ENCODE peak calls at places on chromosome 9, in seven cellular contexts. W, S, F, Q, B, J and G are unnamed samples.

GRCh38 chr9:64015136-64015535 is 1269.9 kb downstream of the FOXD4L5 start:
- DNase-seq in F (no peak), Q (no peak), J (no peak), W (no peak), S (no peak), B (no peak), G (no peak)

GRCh38 chr9:33924978-33925797 is 108.2 kb downstream of the UBE2R2 start:
- DNase-seq in B (peak; percentile 19), S (peak; percentile 33), J (peak; percentile 36), Q (peak; percentile 30), F (peak; percentile 83), W (peak; percentile 54), G (peak; percentile 19)

GRCh38 chr9:120935383-120935857 is 8.8 kb upstream of the TRAF1 start:
- DNase-seq in Q (peak; percentile 99), J (peak; percentile 94), W (peak; percentile 91), F (peak; percentile 78), S (no peak), B (peak; percentile 51), G (peak; percentile 99)

GRCh38 chr9:84139296-84140100 is 158.9 kb downstream of the RMI1 start:
- DNase-seq in Q (peak; percentile 33), J (peak; percentile 58), F (peak; percentile 56), S (no peak), B (peak; percentile 47), W (peak; percentile 12), G (peak; percentile 53)

GRCh38 chr9:87550253-87550954 is 52.7 kb downstream of the DAPK1 start:
- DNase-seq in F (no peak), Q (no peak), B (no peak), J (no peak), S (no peak), W (no peak), G (no peak)

GRCh38 chr9:9556865-9557803 is 1055.7 kb downstream of the PTPRD start:
- DNase-seq in S (no peak), J (no peak), W (no peak), F (no peak), Q (no peak), B (peak; percentile 16), G (no peak)

GRCh38 chr9:130570200-130570599 is 9.2 kb upstream of the FUBP3 start:
- DNase-seq in W (peak; percentile 51), B (no peak), S (no peak), F (peak; percentile 32), Q (peak; percentile 43), J (no peak), G (peak; percentile 21)

GRCh38 chr9:115050002-115050490 is 67.9 kb downstream of the TNC start:
- DNase-seq in S (no peak), Q (no peak), J (no peak), B (no peak), F (no peak), W (no peak), G (no peak)

GRCh38 chr9:130144703-130145102 is 27.5 kb upstream of the NCS1 start:
- DNase-seq in F (no peak), B (no peak), S (no peak), W (no peak), Q (no peak), J (peak; percentile 27), G (peak; percentile 70)

GRCh38 chr9:23573800-23574199 is 252.2 kb downstream of the ELAVL2 start:
- DNase-seq in F (no peak), J (no peak), S (no peak), Q (no peak), B (no peak), W (no peak), G (no peak)

GRCh38 chr9:130660326-130660682 is 4.1 kb upstream of the PRDM12 start:
- DNase-seq in F (no peak), W (no peak), J (no peak), B (no peak), Q (no peak), S (no peak), G (no peak)

GRCh38 chr9:36566813-36567217 is 5.9 kb upstream of the MELK start:
- DNase-seq in S (no peak), B (no peak), F (peak; percentile 73), J (no peak), Q (peak; percentile 50), W (peak; percentile 25), G (no peak)

GRCh38 chr9:118330191-118330986 is 626.2 kb downstream of the TLR4 start:
- DNase-seq in W (no peak), J (no peak), Q (no peak), B (no peak), F (no peak), S (no peak), G (no peak)

GRCh38 chr9:130756037-130756436 is 62.5 kb downstream of the EXOSC2 start:
- DNase-seq in S (no peak), B (no peak), W (no peak), Q (no peak), J (no peak), F (no peak), G (peak; percentile 25)

GRCh38 chr9:132434875-132435274 is 24.9 kb downstream of the CFAP77 start:
- DNase-seq in B (no peak), S (no peak), W (no peak), Q (no peak), F (no peak), J (no peak), G (no peak)

GRCh38 chr9:79256691-79257213 is 315.0 kb upstream of the TLE4 start:
- DNase-seq in W (peak; percentile 43), Q (peak; percentile 42), F (peak; percentile 61), B (no peak), J (peak; percentile 14), S (no peak), G (no peak)

GRCh38 chr9:6557883-6558282 is 87.6 kb downstream of the GLDC start:
- DNase-seq in F (no peak), S (no peak), B (no peak), W (no peak), J (no peak), Q (no peak), G (no peak)

GRCh38 chr9:17578911-17579793 is at the start of gene SH3GL2:
- DNase-seq in F (peak; percentile 60), Q (peak; percentile 31), W (peak; percentile 4), S (peak; percentile 34), J (peak; percentile 66), B (peak; percentile 74), G (peak; percentile 28)

GRCh38 chr9:123361086-123361730 is 5.2 kb downstream of the CRB2 start:
- DNase-seq in S (no peak), F (no peak), W (no peak), J (peak; percentile 60), B (no peak), Q (no peak), G (no peak)

GRCh38 chr9:113646946-113647914 is 183.7 kb downstream of the RGS3 start:
- DNase-seq in J (no peak), Q (no peak), F (peak; percentile 61), B (no peak), S (no peak), W (no peak), G (no peak)

GRCh38 chr9:4382722-4383317 is 83.0 kb upstream of the GLIS3 start:
- DNase-seq in Q (peak; percentile 10), W (peak; percentile 23), B (peak; percentile 43), F (peak; percentile 54), J (no peak), S (no peak), G (peak; percentile 10)

GRCh38 chr9:6931913-6932312 is 174.1 kb downstream of the KDM4C start:
- DNase-seq in J (peak; percentile 11), Q (peak; percentile 24), B (no peak), S (peak; percentile 62), W (peak; percentile 86), F (peak; percentile 80), G (no peak)

GRCh38 chr9:87562062-87562461 is 64.4 kb downstream of the DAPK1 start:
- DNase-seq in W (no peak), S (no peak), F (no peak), B (no peak), J (no peak), Q (no peak), G (no peak)

GRCh38 chr9:118538981-118539380 is 830.3 kb downstream of the BRINP1 start:
- DNase-seq in S (no peak), J (no peak), B (no peak), Q (no peak), W (no peak), F (no peak), G (no peak)

GRCh38 chr9:122200960-122201635 is 27.7 kb downstream of the LHX6 start:
- DNase-seq in F (peak; percentile 72), S (no peak), Q (no peak), B (no peak), W (peak; percentile 79), J (no peak), G (no peak)

GRCh38 chr9:107213561-107214028 is 69.5 kb upstream of the RAD23B start:
- DNase-seq in F (peak; percentile 79), J (no peak), B (no peak), Q (peak; percentile 98), W (peak; percentile 94), S (peak; percentile 41), G (no peak)

GRCh38 chr9:133711428-133712220 is 26.5 kb downstream of the SARDH start:
- DNase-seq in F (no peak), J (no peak), Q (peak; percentile 57), B (no peak), S (no peak), W (peak; percentile 85), G (no peak)

GRCh38 chr9:96413312-96414221 is 4.6 kb downstream of the ZNF367 start:
- DNase-seq in Q (no peak), F (no peak), J (peak; percentile 36), W (no peak), B (no peak), S (no peak), G (peak; percentile 38)